ENCODE peak calls at places on chromosomes 7 and 10, in four cellular contexts. H, E, T and Y are unnamed samples.
A peak's percentile ranks its signal among the peaks of the same experiment; 100 is the strongest.

GRCh38 chr7:15515201-15515777 is 46.5 kb downstream of the AGMO start:
- DNase-seq in H (no peak), E (no peak), T (no peak), Y (no peak)

GRCh38 chr10:126663328-126663727 is 7.2 kb downstream of the C10orf90 start:
- DNase-seq in H (no peak), E (no peak), T (no peak), Y (no peak)

GRCh38 chr7:81333004-81333403 is 414.2 kb upstream of the SEMA3C start:
- DNase-seq in H (no peak), E (no peak), T (no peak), Y (no peak)

GRCh38 chr7:17318146-17318545 is 19.7 kb downstream of the AHR start:
- DNase-seq in H (no peak), E (no peak), T (no peak), Y (no peak)

GRCh38 chr10:78277734-78278404 is 244.2 kb downstream of the RPS24 start:
- DNase-seq in H (no peak), E (no peak), T (no peak), Y (no peak)

GRCh38 chr7:112195717-112196116 is 10.5 kb downstream of the DOCK4 start:
- DNase-seq in H (no peak), E (no peak), T (no peak), Y (no peak)

GRCh38 chr7:123647106-123647730 is 8.4 kb upstream of the LMOD2 start:
- DNase-seq in H (no peak), E (no peak), T (no peak), Y (no peak)

GRCh38 chr7:21542891-21543527 is at the start of gene DNAH11:
- DNase-seq in H (peak; percentile 57), E (no peak), T (peak; percentile 82), Y (peak; percentile 67)

GRCh38 chr10:123349203-123349602 is 195.0 kb downstream of the BUB3 start:
- DNase-seq in H (no peak), E (no peak), T (no peak), Y (no peak)

GRCh38 chr10:59586407-59586891 is 123.2 kb downstream of the SLC16A9 start:
- DNase-seq in H (no peak), E (no peak), T (no peak), Y (no peak)

GRCh38 chr10:2137549-2138174 is 400.3 kb upstream of the ADARB2 start:
- DNase-seq in H (no peak), E (peak; percentile 8), T (no peak), Y (no peak)

GRCh38 chr10:125370578-125370977 is 210.2 kb upstream of the CTBP2 start:
- DNase-seq in H (no peak), E (no peak), T (no peak), Y (no peak)

GRCh38 chr7:41874206-41874770 is 171.4 kb upstream of the INHBA start:
- DNase-seq in H (no peak), E (no peak), T (no peak), Y (no peak)

GRCh38 chr7:93228302-93228701 is 2.0 kb upstream of the HEPACAM2 start:
- DNase-seq in H (no peak), E (peak; percentile 56), T (no peak), Y (no peak)

GRCh38 chr10:33327750-33328149 is 6.7 kb downstream of the NRP1 start:
- DNase-seq in H (no peak), E (no peak), T (no peak), Y (no peak)

GRCh38 chr10:132138596-132138995 is 48.2 kb upstream of the DPYSL4 start:
- DNase-seq in H (no peak), E (no peak), T (no peak), Y (peak; percentile 36)

GRCh38 chr10:121654021-121654545 is 55.8 kb upstream of the FGFR2 start:
- DNase-seq in H (no peak), E (no peak), T (no peak), Y (no peak)

GRCh38 chr7:156308976-156309620 is 331.5 kb upstream of the RNF32 start:
- DNase-seq in H (no peak), E (no peak), T (no peak), Y (no peak)

GRCh38 chr7:86653919-86654659 is 10.4 kb downstream of the GRM3 start:
- DNase-seq in H (peak; percentile 49), E (no peak), T (peak; percentile 60), Y (peak; percentile 21)

GRCh38 chr10:11472158-11472753 is 139.2 kb downstream of the USP6NL start:
- DNase-seq in H (peak; percentile 64), E (peak; percentile 44), T (no peak), Y (peak; percentile 39)

GRCh38 chr7:79329464-79329863 is 124.0 kb downstream of the MAGI2 start:
- DNase-seq in H (no peak), E (no peak), T (no peak), Y (no peak)

GRCh38 chr7:151494569-151495284 is 25.0 kb downstream of the RHEB start:
- DNase-seq in H (no peak), E (peak; percentile 28), T (no peak), Y (no peak)

GRCh38 chr10:17247210-17247609 is 19.2 kb downstream of the VIM start:
- DNase-seq in H (no peak), E (no peak), T (no peak), Y (no peak)

GRCh38 chr7:154440058-154440457 is 387.9 kb downstream of the DPP6 start:
- DNase-seq in H (no peak), E (no peak), T (no peak), Y (no peak)

GRCh38 chr10:12264204-12264908 is 68.4 kb downstream of the CDC123 start:
- DNase-seq in H (peak; percentile 76), E (peak; percentile 12), T (peak; percentile 90), Y (peak; percentile 77)

GRCh38 chr10:31927597-31928530 is 767 bp downstream of the ARHGAP12 start:
- DNase-seq in H (peak; percentile 46), E (peak; percentile 74), T (peak; percentile 81), Y (peak; percentile 46)

GRCh38 chr7:154576604-154577003 is 426.3 kb downstream of the PAXIP1 start:
- DNase-seq in H (peak; percentile 24), E (no peak), T (no peak), Y (no peak)

GRCh38 chr7:140048138-140048537 is 14.6 kb downstream of the PARP12 start:
- DNase-seq in H (no peak), E (no peak), T (no peak), Y (no peak)

GRCh38 chr7:140049339-140050024 is 13.3 kb downstream of the PARP12 start:
- DNase-seq in H (no peak), E (peak; percentile 98), T (no peak), Y (no peak)

GRCh38 chr7:140048989-140049338 is 13.8 kb downstream of the PARP12 start:
- DNase-seq in H (no peak), E (no peak), T (no peak), Y (no peak)

GRCh38 chr7:140051822-140052221 is 10.9 kb downstream of the PARP12 start:
- DNase-seq in H (no peak), E (no peak), T (no peak), Y (no peak)

DNA sequence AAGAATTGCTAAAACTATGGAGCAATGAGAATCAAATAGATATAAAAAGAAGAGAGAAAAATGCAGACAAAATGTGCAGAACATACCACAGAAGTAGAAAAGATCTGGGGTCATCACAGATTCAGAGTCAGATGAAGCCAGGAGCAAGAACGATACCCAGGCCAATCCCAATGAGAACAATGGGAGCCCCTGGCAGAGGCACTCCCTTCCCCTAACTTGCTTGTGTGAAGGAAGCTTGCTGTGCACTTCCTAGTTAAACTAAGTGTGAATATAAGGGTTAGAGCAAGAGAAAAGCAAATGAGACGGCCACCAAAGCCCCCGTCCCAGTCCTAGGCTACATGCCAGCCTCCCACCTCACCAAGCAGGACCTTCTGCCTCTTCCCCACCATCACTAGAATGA is 12.7 kb downstream of the PARP12 start:
- DNase-seq in H (no peak), E (no peak), T (no peak), Y (no peak)
- H3K27ac ChIP-seq in H (no peak overlapping the region), E (peak overlapping the region; percentile 76), T (no peak overlapping the region), Y (no peak overlapping the region)

GRCh38 chr7:4765776-4766490 is 9.5 kb upstream of the AP5Z1 start:
- DNase-seq in H (no peak), E (no peak), T (no peak), Y (no peak)

GRCh38 chr7:4763091-4763793 is 12.2 kb upstream of the AP5Z1 start:
- DNase-seq in H (no peak), E (no peak), T (no peak), Y (no peak)

GRCh38 chr7:4762121-4763055 is 13.0 kb upstream of the AP5Z1 start:
- DNase-seq in H (no peak), E (no peak), T (no peak), Y (peak; percentile 67)

GRCh38 chr7:4763794-4764185 is 11.6 kb upstream of the AP5Z1 start:
- DNase-seq in H (no peak), E (no peak), T (no peak), Y (no peak)

DNA sequence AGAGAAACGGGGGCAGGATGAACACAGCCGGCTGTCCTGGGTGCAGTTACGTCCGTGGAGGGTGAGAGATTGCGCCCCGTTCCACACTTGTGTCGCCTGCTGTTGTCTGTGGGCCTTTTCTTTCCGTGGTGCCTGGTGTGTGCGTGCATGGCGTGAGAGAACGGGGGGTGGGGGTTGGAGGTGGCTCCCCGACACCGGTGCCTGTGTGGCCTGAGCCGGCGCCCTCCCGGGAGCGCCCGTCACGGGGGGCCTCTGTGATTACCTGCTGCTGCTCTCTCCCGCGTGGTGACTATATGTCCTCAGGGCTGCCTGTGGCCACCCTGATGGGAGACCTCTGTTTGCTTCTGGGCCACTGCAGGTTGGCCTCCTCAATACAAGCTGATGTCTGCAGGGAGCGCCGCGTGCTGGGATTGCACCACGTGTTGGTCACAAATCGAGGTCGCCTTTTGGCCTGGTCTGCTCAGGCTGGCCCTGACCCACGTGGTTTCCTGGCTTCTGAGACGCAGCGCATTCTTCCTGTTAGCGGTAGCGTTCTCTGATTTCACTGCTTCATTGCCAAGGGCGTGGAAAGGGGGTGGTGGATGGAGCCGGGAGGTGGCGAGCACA is 10.9 kb upstream of the AP5Z1 start:
- DNase-seq in H (no peak), E (no peak), T (no peak), Y (no peak)
- H3K4me3 ChIP-seq in H (no peak overlapping the region), E (no peak overlapping the region), T (no peak overlapping the region), Y (no peak overlapping the region)

GRCh38 chr7:25860206-25860881 is 291.7 kb upstream of the NFE2L3 start:
- DNase-seq in H (no peak), E (no peak), T (no peak), Y (no peak)
- H3K9me3 ChIP-seq in H (no peaks in the 10 kb centered on the region), E (no peaks in the 10 kb centered on the region), T (no peaks in the 10 kb centered on the region), Y (no peaks in the 10 kb centered on the region)

DNA sequence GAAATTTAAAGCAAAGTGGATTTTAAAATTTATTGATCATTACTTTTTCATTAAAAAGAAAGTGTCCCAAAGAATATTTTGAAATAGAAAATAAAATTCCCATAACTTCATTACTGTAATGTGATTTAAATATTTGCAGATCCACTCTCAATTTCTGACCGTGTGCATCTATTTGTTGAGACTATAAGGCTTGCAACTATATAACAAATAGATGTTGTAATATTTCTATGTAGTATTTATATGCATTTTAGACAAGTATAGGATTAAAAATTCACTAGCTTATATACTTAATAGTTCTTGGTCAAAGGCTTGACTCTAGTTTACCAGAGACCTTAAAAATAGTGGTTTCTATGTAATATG is 3.8 kb downstream of the HHEX start:
- DNase-seq in H (no peak), E (no peak), T (no peak), Y (no peak)
- H3K27ac ChIP-seq in H (no peak overlapping the region), E (peak overlapping the region; percentile 81), T (no peak overlapping the region), Y (peak overlapping the region; percentile 89)

GRCh38 chr7:142500364-142500763 is 242.5 kb upstream of the PRSS58 start:
- DNase-seq in H (no peak), E (no peak), T (no peak), Y (no peak)

GRCh38 chr7:142498364-142498763 is 240.5 kb upstream of the PRSS58 start:
- DNase-seq in H (no peak), E (no peak), T (no peak), Y (no peak)

GRCh38 chr7:142494021-142494420 is 236.2 kb upstream of the PRSS58 start:
- DNase-seq in H (no peak), E (no peak), T (no peak), Y (no peak)

GRCh38 chr7:142499641-142500040 is 241.8 kb upstream of the PRSS58 start:
- DNase-seq in H (no peak), E (no peak), T (no peak), Y (no peak)

GRCh38 chr7:142496545-142496991 is 238.7 kb upstream of the PRSS58 start:
- DNase-seq in H (no peak), E (peak; percentile 18), T (no peak), Y (no peak)
- H3K4me3 ChIP-seq in H (no peak overlapping the region), E (no peak overlapping the region), T (no peak overlapping the region), Y (no peak overlapping the region)